ENCODE peak calls at places on chromosomes 5 and 9, in eight cellular contexts. A is Calu3; C is NCI-H524 treated with DMSO at 0.1 percent for 48 hours; Q is Ammon's horn; H is NCI-H510A treated with DMSO at 0.1 percent for 48 hours; W is stimulated activated CD8-positive, alpha-beta memory T cell treated with anti-CD3 and anti-CD28 coated beads, Interleukin-7, amount 100 ng/mL, for 1 hour; M is dorsolateral prefrontal cortex; N is foreskin fibroblast. I is an unnamed sample.

GRCh38 chr9:134557331-134557730 is 84.3 kb upstream of the COL5A1 start:
- DNase-seq in H (no peak), M (peak), A (no peak), Q (peak), N (no peak), W (no peak), C (no peak), I (no peak)

GRCh38 chr5:162837161-162837560 is 600.2 kb upstream of the CCNG1 start:
- DNase-seq in N (no peak), C (no peak), M (no peak), Q (peak), W (no peak), A (no peak), H (no peak), I (no peak)

GRCh38 chr9:133813749-133814585 is 75.8 kb upstream of the SARDH start:
- DNase-seq in W (no peak), Q (peak), N (peak), H (no peak), M (peak), A (no peak), C (peak), I (no peak)

GRCh38 chr9:120344230-120344629 is 235.7 kb downstream of the CDK5RAP2 start:
- DNase-seq in M (no peak), Q (no peak), H (no peak), N (peak), W (no peak), A (no peak), C (no peak), I (no peak)

GRCh38 chr9:111386386-111386785 is 56.4 kb upstream of the OR2K2 start:
- DNase-seq in C (no peak), M (no peak), A (no peak), W (no peak), Q (no peak), H (no peak), N (no peak), I (no peak)

GRCh38 chr5:83507431-83507830 is 35.9 kb downstream of the VCAN start:
- DNase-seq in C (no peak), N (no peak), H (no peak), Q (no peak), M (no peak), W (no peak), A (no peak), I (no peak)

GRCh38 chr5:4862500-4862899 is 277.6 kb upstream of the ADAMTS16 start:
- DNase-seq in A (no peak), C (peak), M (no peak), H (peak), N (peak), Q (peak), W (no peak), I (peak)

GRCh38 chr5:77437194-77437593 is 54.9 kb downstream of the WDR41 start:
- DNase-seq in N (no peak), Q (peak), C (no peak), W (no peak), M (no peak), H (peak), A (no peak), I (peak)

GRCh38 chr5:179234563-179235135 is 110.6 kb downstream of the ADAMTS2 start:
- DNase-seq in C (no peak), N (no peak), M (no peak), Q (no peak), A (no peak), W (no peak), H (no peak), I (no peak)

GRCh38 chr5:110916373-110917049 is 155.0 kb upstream of the TSLP start:
- DNase-seq in M (no peak), C (peak), N (peak), A (peak), W (no peak), Q (no peak), H (no peak), I (no peak)

GRCh38 chr9:114776683-114777399 is 29.0 kb downstream of the TNFSF15 start:
- DNase-seq in H (no peak), M (no peak), C (no peak), W (no peak), A (no peak), Q (no peak), N (no peak), I (no peak)

GRCh38 chr9:101400120-101400519 is 1.5 kb downstream of the ZNF189 start:
- DNase-seq in Q (peak), C (no peak), M (peak), W (no peak), N (no peak), H (no peak), A (no peak), I (no peak)

GRCh38 chr5:133565993-133566392 is 46.3 kb downstream of the FSTL4 start:
- DNase-seq in C (no peak), N (peak), H (no peak), M (no peak), A (peak), W (no peak), Q (no peak), I (no peak)

GRCh38 chr5:95414441-95414840 is 23.3 kb downstream of the FAM81B start:
- DNase-seq in W (no peak), Q (no peak), H (no peak), C (no peak), N (no peak), M (no peak), A (no peak), I (no peak)

GRCh38 chr9:92713528-92713927 is 43.6 kb upstream of the IPPK start:
- DNase-seq in M (no peak), C (no peak), H (no peak), Q (no peak), A (no peak), N (no peak), W (no peak), I (no peak)

GRCh38 chr5:149485655-149486615 is 65.3 kb downstream of the CSNK1A1 start:
- DNase-seq in A (peak), C (no peak), H (no peak), M (peak), Q (peak), N (peak), W (no peak), I (peak)

GRCh38 chr9:135907006-135907434 is 326 bp downstream of the CAMSAP1 start:
- DNase-seq in A (no peak), H (no peak), M (no peak), N (peak), Q (peak), W (no peak), C (no peak), I (no peak)

GRCh38 chr9:21836437-21837161 is 34.2 kb downstream of the MTAP start:
- DNase-seq in C (no peak), A (peak), M (no peak), Q (no peak), W (no peak), N (peak), H (no peak), I (peak)

GRCh38 chr9:82810902-82811301 is 252.0 kb downstream of the RASEF start:
- DNase-seq in M (no peak), C (no peak), Q (no peak), H (peak), N (peak), A (peak), W (no peak), I (no peak)

GRCh38 chr5:54589786-54590185 is 72.2 kb downstream of the SNX18 start:
- DNase-seq in N (no peak), A (no peak), M (no peak), W (no peak), Q (no peak), C (no peak), H (no peak), I (no peak)

GRCh38 chr5:149886697-149887470 is 57.7 kb downstream of the PDE6A start:
- DNase-seq in C (no peak), H (no peak), M (no peak), W (no peak), Q (no peak), A (no peak), N (peak), I (no peak)

GRCh38 chr9:129938291-129938979 is 103.2 kb downstream of the USP20 start:
- DNase-seq in Q (peak), A (no peak), N (peak), C (no peak), M (no peak), H (no peak), W (no peak), I (no peak)

GRCh38 chr5:57824047-57824446 is 341.4 kb upstream of the ACTBL2 start:
- DNase-seq in M (no peak), H (no peak), Q (no peak), C (no peak), N (peak), A (peak), W (no peak), I (no peak)

GRCh38 chr9:37430841-37431597 is 8.5 kb downstream of the GRHPR start:
- DNase-seq in W (no peak), N (peak), H (peak), C (no peak), A (no peak), M (peak), Q (peak), I (peak)

GRCh38 chr5:177351392-177352329 is at the start of gene LMAN2:
- DNase-seq in W (peak), A (peak), N (peak), M (peak), C (peak), H (peak), Q (peak), I (peak)

GRCh38 chr5:38598994-38599611 is 42.7 kb upstream of the LIFR start:
- DNase-seq in Q (no peak), N (peak), H (no peak), M (no peak), A (peak), C (no peak), W (no peak), I (no peak)

GRCh38 chr5:57028166-57028565 is 76.2 kb upstream of the MIER3 start:
- DNase-seq in N (no peak), M (no peak), W (no peak), Q (no peak), H (no peak), A (no peak), C (no peak), I (no peak)